ENCODE peak calls at places on chromosomes 13 and 19, in four cellular contexts. F is ascending aorta, H is nucleus accumbens, X is H9. E is an unnamed sample.

GRCh38 chr13:65057986-65058385 is 2172.2 kb downstream of the PCDH9 start:
- DNase-seq in F (no peak), H (no peak), X (no peak), E (no peak)

GRCh38 chr19:42191855-42192254 is 25.6 kb downstream of the DEDD2 start:
- DNase-seq in H (no peak), X (no peak), F (no peak), E (no peak)

GRCh38 chr19:40282920-40283319 is 2.2 kb downstream of the AKT2 start:
- DNase-seq in X (no peak), H (no peak), F (no peak), E (no peak)

GRCh38 chr13:20608438-20609020 is 41.6 kb downstream of the IFT88 start:
- DNase-seq in H (no peak), F (no peak), X (no peak), E (no peak)

GRCh38 chr13:88704600-88705275 is 1033.6 kb downstream of the SLITRK5 start:
- DNase-seq in F (no peak), H (no peak), X (no peak), E (no peak)

GRCh38 chr13:95182570-95183285 is 118.5 kb downstream of the ABCC4 start:
- DNase-seq in X (no peak), F (no peak), H (no peak), E (no peak)

GRCh38 chr13:83515267-83515666 is 367.0 kb downstream of the SLITRK1 start:
- DNase-seq in X (no peak), H (no peak), F (no peak), E (no peak)

GRCh38 chr13:113009743-113010509 is 40.9 kb downstream of the MCF2L start:
- DNase-seq in H (no peak), X (no peak), F (no peak), E (no peak)

GRCh38 chr19:10681658-10682057 is 19.6 kb upstream of the QTRT1 start:
- DNase-seq in F (no peak), H (no peak), X (no peak), E (no peak)

GRCh38 chr13:51961493-51962403 is 49.5 kb downstream of the ATP7B start:
- DNase-seq in H (no peak), F (no peak), X (no peak), E (no peak)

GRCh38 chr13:105116966-105117365 is 1418.5 kb downstream of the EFNB2 start:
- DNase-seq in H (no peak), X (no peak), F (no peak), E (no peak)

GRCh38 chr13:99074693-99075092 is 96.8 kb upstream of the DOCK9 start:
- DNase-seq in F (no peak), X (no peak), H (no peak), E (no peak)

GRCh38 chr19:10402441-10403038 is 802 bp downstream of the CDC37 start:
- DNase-seq in X (no peak), H (no peak), F (no peak), E (no peak)

GRCh38 chr19:52600639-52601024 is 30.5 kb downstream of the ZNF701 start:
- DNase-seq in F (no peak), X (no peak), H (no peak), E (no peak)

GRCh38 chr19:22901431-22902130 is 69.5 kb downstream of the ZNF723 start:
- DNase-seq in H (no peak), X (no peak), F (no peak), E (no peak)

GRCh38 chr13:66835040-66835628 is 395.0 kb downstream of the PCDH9 start:
- DNase-seq in F (no peak), X (no peak), H (peak), E (no peak)

GRCh38 chr13:76874466-76874865 is 11.7 kb downstream of the KCTD12 start:
- DNase-seq in F (no peak), X (no peak), H (no peak), E (no peak)

GRCh38 chr19:55620951-55621672 is 3.3 kb downstream of the ZNF784 start:
- DNase-seq in F (no peak), H (no peak), X (no peak), E (no peak)

GRCh38 chr19:38543807-38544568 is 73.8 kb downstream of the MAP4K1 start:
- DNase-seq in X (peak), F (peak), H (peak), E (peak)

GRCh38 chr13:33278923-33279322 is 6.6 kb downstream of the STARD13 start:
- DNase-seq in H (no peak), F (no peak), X (no peak), E (no peak)

GRCh38 chr19:35642312-35642711 is 767 bp downstream of the ETV2 start:
- DNase-seq in X (peak), H (no peak), F (no peak), E (no peak)

E was measured in thoracic aorta.